ENCODE peak calls at places on chromosomes 12 and 14, in ten cellular contexts. M, Y, V, U, E, K, D, Q, X and R are unnamed samples.

GRCh38 chr12:76049575-76050251 is 18.1 kb upstream of the PHLDA1 start:
- DNase-seq in M (no peak), Y (no peak), V (no peak), U (no peak), E (no peak), K (no peak), D (no peak), Q (no peak), X (no peak), R (no peak)

GRCh38 chr12:89181271-89181920 is 170.9 kb downstream of the DUSP6 start:
- DNase-seq in M (no peak), Y (no peak), V (no peak), U (no peak), E (no peak), K (peak), D (no peak), Q (no peak), X (no peak), R (no peak)

GRCh38 chr12:84638811-84639368 is 273.7 kb downstream of the SLC6A15 start:
- DNase-seq in M (no peak), Y (no peak), V (no peak), U (no peak), E (no peak), K (no peak), D (no peak), Q (no peak), X (no peak), R (no peak)

GRCh38 chr14:23045419-23046357 is 3.7 kb downstream of the PSMB11 start:
- DNase-seq in M (no peak), Y (no peak), V (no peak), U (no peak), E (no peak), K (no peak), D (no peak), Q (no peak), X (no peak), R (no peak)

GRCh38 chr12:69471667-69472385 is 1.6 kb downstream of the FRS2 start:
- DNase-seq in M (no peak), Y (no peak), V (no peak), U (no peak), E (no peak), K (no peak), D (no peak), Q (no peak), X (no peak), R (peak)

GRCh38 chr12:7751394-7751793 is 4.2 kb upstream of the CLEC4C start:
- DNase-seq in M (no peak), Y (no peak), V (no peak), U (no peak), E (no peak), K (no peak), D (no peak), Q (no peak), X (no peak), R (peak)

GRCh38 chr12:14942532-14942931 is 4.2 kb upstream of the ERP27 start:
- DNase-seq in M (no peak), Y (no peak), V (no peak), U (no peak), E (no peak), K (no peak), D (no peak), Q (no peak), X (no peak), R (no peak)

GRCh38 chr14:22002860-22003284 is 329.3 kb upstream of the OR4E1 start:
- DNase-seq in M (peak), Y (no peak), V (peak), U (peak), E (no peak), K (peak), D (no peak), Q (no peak), X (peak), R (peak)

GRCh38 chr14:38256358-38256840 is 506 bp upstream of the CLEC14A start:
- DNase-seq in M (no peak), Y (no peak), V (no peak), U (no peak), E (no peak), K (no peak), D (no peak), Q (no peak), X (no peak), R (no peak)

GRCh38 chr14:91364524-91365270 is 52.9 kb downstream of the CCDC88C start:
- DNase-seq in M (no peak), Y (no peak), V (no peak), U (no peak), E (no peak), K (no peak), D (no peak), Q (no peak), X (peak), R (peak)

GRCh38 chr14:94364037-94364436 is 24.4 kb downstream of the SERPINA1 start:
- DNase-seq in M (no peak), Y (no peak), V (no peak), U (no peak), E (no peak), K (no peak), D (no peak), Q (no peak), X (no peak), R (no peak)

GRCh38 chr12:7638064-7638763 is 27.5 kb downstream of the APOBEC1 start:
- DNase-seq in M (no peak), Y (no peak), V (no peak), U (no peak), E (no peak), K (no peak), D (no peak), Q (no peak), X (no peak), R (no peak)

GRCh38 chr14:69652942-69653680 is 41.7 kb downstream of the SUSD6 start:
- DNase-seq in M (no peak), Y (no peak), V (no peak), U (no peak), E (no peak), K (no peak), D (no peak), Q (no peak), X (no peak), R (no peak)

GRCh38 chr12:34356233-34356987 is 334.1 kb downstream of the ALG10 start:
- DNase-seq in M (no peak), Y (no peak), V (no peak), U (no peak), E (no peak), K (no peak), D (no peak), Q (no peak), X (no peak), R (peak)

GRCh38 chr12:47272412-47273190 is 192.8 kb upstream of the AMIGO2 start:
- DNase-seq in M (no peak), Y (no peak), V (no peak), U (no peak), E (no peak), K (no peak), D (no peak), Q (no peak), X (no peak), R (no peak)

GRCh38 chr14:51093371-51094281 is 1.3 kb downstream of the TRIM9 start:
- DNase-seq in M (peak), Y (peak), V (peak), U (no peak), E (peak), K (peak), D (peak), Q (peak), X (peak), R (no peak)

GRCh38 chr14:85558505-85558904 is 28.6 kb downstream of the FLRT2 start:
- DNase-seq in M (no peak), Y (no peak), V (no peak), U (no peak), E (no peak), K (no peak), D (no peak), Q (no peak), X (no peak), R (no peak)

GRCh38 chr14:72142328-72142727 is 210.1 kb downstream of the RGS6 start:
- DNase-seq in M (no peak), Y (no peak), V (no peak), U (no peak), E (no peak), K (no peak), D (no peak), Q (no peak), X (no peak), R (no peak)

GRCh38 chr12:51405801-51406207 is 14.6 kb upstream of the GALNT6 start:
- DNase-seq in M (no peak), Y (no peak), V (no peak), U (no peak), E (no peak), K (peak), D (no peak), Q (no peak), X (no peak), R (no peak)

GRCh38 chr12:67681145-67681778 is 32.7 kb downstream of the DYRK2 start:
- DNase-seq in M (no peak), Y (no peak), V (no peak), U (no peak), E (no peak), K (peak), D (no peak), Q (no peak), X (no peak), R (no peak)

GRCh38 chr14:32167907-32168306 is 33.9 kb upstream of the RNU6-7 start:
- DNase-seq in M (no peak), Y (no peak), V (no peak), U (no peak), E (no peak), K (no peak), D (no peak), Q (no peak), X (no peak), R (no peak)

GRCh38 chr12:15863258-15863835 is 18.8 kb upstream of the STRAP start:
- DNase-seq in M (no peak), Y (no peak), V (no peak), U (no peak), E (no peak), K (no peak), D (no peak), Q (no peak), X (no peak), R (no peak)

GRCh38 chr12:89335452-89336244 is 16.7 kb downstream of the DUSP6 start:
- DNase-seq in M (no peak), Y (no peak), V (no peak), U (no peak), E (no peak), K (no peak), D (no peak), Q (no peak), X (no peak), R (no peak)

GRCh38 chr14:101476258-101476930 is 84.9 kb upstream of the DIO3 start:
- DNase-seq in M (no peak), Y (no peak), V (no peak), U (no peak), E (no peak), K (no peak), D (no peak), Q (no peak), X (no peak), R (no peak)

GRCh38 chr12:124495194-124495983 is 72.0 kb downstream of the NCOR2 start:
- DNase-seq in M (no peak), Y (no peak), V (no peak), U (no peak), E (no peak), K (no peak), D (no peak), Q (no peak), X (no peak), R (no peak)

GRCh38 chr12:30725739-30726138 is 29.0 kb downstream of the CAPRIN2 start:
- DNase-seq in M (no peak), Y (no peak), V (no peak), U (no peak), E (no peak), K (peak), D (no peak), Q (no peak), X (no peak), R (peak)

GRCh38 chr12:132899033-132899432 is 11.6 kb upstream of the CHFR start:
- DNase-seq in M (no peak), Y (no peak), V (no peak), U (no peak), E (no peak), K (no peak), D (no peak), Q (no peak), X (no peak), R (no peak)

GRCh38 chr14:31024042-31024480 is 1.4 kb upstream of the AP4S1 start:
- DNase-seq in M (no peak), Y (no peak), V (no peak), U (no peak), E (no peak), K (no peak), D (no peak), Q (no peak), X (no peak), R (no peak)

GRCh38 chr12:15364221-15365170 is 42.2 kb downstream of the PTPRO start:
- DNase-seq in M (no peak), Y (no peak), V (no peak), U (no peak), E (no peak), K (no peak), D (no peak), Q (no peak), X (no peak), R (no peak)

GRCh38 chr12:122641976-122642375 is 61.2 kb downstream of the HCAR2 start:
- DNase-seq in M (no peak), Y (no peak), V (no peak), U (no peak), E (no peak), K (no peak), D (no peak), Q (no peak), X (no peak), R (no peak)

GRCh38 chr12:112179341-112179740 is 54.0 kb downstream of the TRAFD1 start:
- DNase-seq in M (no peak), Y (no peak), V (no peak), U (no peak), E (no peak), K (no peak), D (no peak), Q (no peak), X (no peak), R (no peak)

GRCh38 chr12:124709722-124710656 is 142.6 kb upstream of the NCOR2 start:
- DNase-seq in M (no peak), Y (no peak), V (no peak), U (no peak), E (no peak), K (no peak), D (no peak), Q (no peak), X (no peak), R (no peak)

GRCh38 chr12:1811281-1811947 is 9.0 kb upstream of the LRTM2 start:
- DNase-seq in M (peak), Y (no peak), V (no peak), U (peak), E (no peak), K (no peak), D (no peak), Q (no peak), X (peak), R (no peak)

GRCh38 chr14:63193236-63193635 is 11.0 kb upstream of the RHOJ start:
- DNase-seq in M (no peak), Y (no peak), V (no peak), U (no peak), E (no peak), K (no peak), D (no peak), Q (no peak), X (no peak), R (no peak)